ENCODE peak calls at places on chromosomes 16 and 17, in six cellular contexts. One of them, this sample, is unnamed.

GRCh38 chr16:8519643-8520042 is 70.7 kb downstream of the TMEM114 start:
- ATAC-seq in CD4-positive, CD25-positive, alpha-beta regulatory T cell: no peak
- ATAC-seq in GM12878: no peak
- ATAC-seq in heart right ventricle: no peak
- ATAC-seq in naive thymus-derived CD4-positive, alpha-beta T cell: no peak
- ATAC-seq in pancreas: peak; percentile 62
- ATAC-seq in this sample: no peak

GRCh38 chr16:1458336-1458976 is 14.1 kb upstream of the CCDC154 start:
- ATAC-seq in heart right ventricle: no peak
- ATAC-seq in pancreas: no peak
- ATAC-seq in CD4-positive, CD25-positive, alpha-beta regulatory T cell: no peak
- ATAC-seq in GM12878: no peak
- ATAC-seq in naive thymus-derived CD4-positive, alpha-beta T cell: peak; percentile 40
- ATAC-seq in this sample: no peak

GRCh38 chr16:11669380-11670146 is 1.3 kb downstream of the SNN start:
- ATAC-seq in CD4-positive, CD25-positive, alpha-beta regulatory T cell: no peak
- ATAC-seq in GM12878: peak; percentile 60
- ATAC-seq in heart right ventricle: peak; percentile 24
- ATAC-seq in pancreas: no peak
- ATAC-seq in naive thymus-derived CD4-positive, alpha-beta T cell: peak; percentile 39
- ATAC-seq in this sample: peak; percentile 16

GRCh38 chr16:82425661-82426060 is 201.1 kb upstream of the CDH13 start:
- ATAC-seq in GM12878: no peak
- ATAC-seq in naive thymus-derived CD4-positive, alpha-beta T cell: no peak
- ATAC-seq in pancreas: no peak
- ATAC-seq in CD4-positive, CD25-positive, alpha-beta regulatory T cell: no peak
- ATAC-seq in heart right ventricle: no peak
- ATAC-seq in this sample: no peak

GRCh38 chr17:73145641-73146040 is 19.2 kb upstream of the SSTR2 start:
- ATAC-seq in CD4-positive, CD25-positive, alpha-beta regulatory T cell: no peak
- ATAC-seq in naive thymus-derived CD4-positive, alpha-beta T cell: no peak
- ATAC-seq in GM12878: no peak
- ATAC-seq in heart right ventricle: no peak
- ATAC-seq in pancreas: no peak
- ATAC-seq in this sample: no peak

GRCh38 chr17:969767-970387 is 9.7 kb downstream of the NXN start:
- ATAC-seq in pancreas: no peak
- ATAC-seq in heart right ventricle: no peak
- ATAC-seq in naive thymus-derived CD4-positive, alpha-beta T cell: no peak
- ATAC-seq in CD4-positive, CD25-positive, alpha-beta regulatory T cell: no peak
- ATAC-seq in GM12878: no peak
- ATAC-seq in this sample: peak; percentile 62

GRCh38 chr16:27222499-27223225 is 19.3 kb downstream of the KDM8 start:
- ATAC-seq in naive thymus-derived CD4-positive, alpha-beta T cell: no peak
- ATAC-seq in heart right ventricle: peak; percentile 82
- ATAC-seq in GM12878: no peak
- ATAC-seq in CD4-positive, CD25-positive, alpha-beta regulatory T cell: no peak
- ATAC-seq in pancreas: peak; percentile 42
- ATAC-seq in this sample: peak; percentile 69

GRCh38 chr17:45995617-45996270 is 3.3 kb upstream of the STH start:
- ATAC-seq in CD4-positive, CD25-positive, alpha-beta regulatory T cell: no peak
- ATAC-seq in pancreas: no peak
- ATAC-seq in GM12878: no peak
- ATAC-seq in heart right ventricle: no peak
- ATAC-seq in naive thymus-derived CD4-positive, alpha-beta T cell: no peak
- ATAC-seq in this sample: no peak

GRCh38 chr17:74952431-74953128 is 16.9 kb downstream of the OTOP3 start:
- ATAC-seq in naive thymus-derived CD4-positive, alpha-beta T cell: no peak
- ATAC-seq in heart right ventricle: no peak
- ATAC-seq in GM12878: no peak
- ATAC-seq in pancreas: no peak
- ATAC-seq in CD4-positive, CD25-positive, alpha-beta regulatory T cell: no peak
- ATAC-seq in this sample: no peak

GRCh38 chr17:57302690-57303089 is 46.4 kb downstream of the MSI2 start:
- ATAC-seq in pancreas: no peak
- ATAC-seq in GM12878: peak; percentile 26
- ATAC-seq in heart right ventricle: no peak
- ATAC-seq in naive thymus-derived CD4-positive, alpha-beta T cell: no peak
- ATAC-seq in CD4-positive, CD25-positive, alpha-beta regulatory T cell: no peak
- ATAC-seq in this sample: no peak

GRCh38 chr17:42886283-42887176 is 14.1 kb upstream of the G6PC1 start:
- ATAC-seq in CD4-positive, CD25-positive, alpha-beta regulatory T cell: no peak
- ATAC-seq in pancreas: no peak
- ATAC-seq in naive thymus-derived CD4-positive, alpha-beta T cell: peak; percentile 50
- ATAC-seq in heart right ventricle: no peak
- ATAC-seq in GM12878: no peak
- ATAC-seq in this sample: no peak

GRCh38 chr16:4239682-4240175 is 2.2 kb downstream of the SRL start:
- ATAC-seq in CD4-positive, CD25-positive, alpha-beta regulatory T cell: no peak
- ATAC-seq in pancreas: no peak
- ATAC-seq in GM12878: no peak
- ATAC-seq in naive thymus-derived CD4-positive, alpha-beta T cell: no peak
- ATAC-seq in heart right ventricle: peak; percentile 7
- ATAC-seq in this sample: no peak

GRCh38 chr17:72489273-72489641 is 368.4 kb downstream of the SOX9 start:
- ATAC-seq in pancreas: peak; percentile 36
- ATAC-seq in heart right ventricle: no peak
- ATAC-seq in naive thymus-derived CD4-positive, alpha-beta T cell: no peak
- ATAC-seq in CD4-positive, CD25-positive, alpha-beta regulatory T cell: no peak
- ATAC-seq in GM12878: no peak
- ATAC-seq in this sample: no peak

GRCh38 chr16:67326472-67327309 is at the start of the genes KCTD19 and LRRC36:
- ATAC-seq in naive thymus-derived CD4-positive, alpha-beta T cell: peak; percentile 68
- ATAC-seq in CD4-positive, CD25-positive, alpha-beta regulatory T cell: no peak
- ATAC-seq in GM12878: peak; percentile 72
- ATAC-seq in pancreas: peak; percentile 95
- ATAC-seq in heart right ventricle: no peak
- ATAC-seq in this sample: peak; percentile 77

GRCh38 chr17:3865166-3865565 is 19.1 kb upstream of the NCBP3 start:
- ATAC-seq in GM12878: no peak
- ATAC-seq in CD4-positive, CD25-positive, alpha-beta regulatory T cell: no peak
- ATAC-seq in naive thymus-derived CD4-positive, alpha-beta T cell: no peak
- ATAC-seq in pancreas: no peak
- ATAC-seq in heart right ventricle: peak; percentile 68
- ATAC-seq in this sample: no peak

GRCh38 chr17:75773808-75774470 is 8.9 kb upstream of the GALK1 start:
- ATAC-seq in GM12878: peak; percentile 8
- ATAC-seq in CD4-positive, CD25-positive, alpha-beta regulatory T cell: peak; percentile 4
- ATAC-seq in naive thymus-derived CD4-positive, alpha-beta T cell: peak; percentile 0
- ATAC-seq in pancreas: no peak
- ATAC-seq in heart right ventricle: peak; percentile 25
- ATAC-seq in this sample: peak; percentile 11

GRCh38 chr16:66258916-66259845 is 107.3 kb upstream of the CDH5 start:
- ATAC-seq in GM12878: no peak
- ATAC-seq in pancreas: no peak
- ATAC-seq in naive thymus-derived CD4-positive, alpha-beta T cell: no peak
- ATAC-seq in CD4-positive, CD25-positive, alpha-beta regulatory T cell: no peak
- ATAC-seq in heart right ventricle: no peak
- ATAC-seq in this sample: no peak

GRCh38 chr16:84360170-84360569 is 8.2 kb upstream of the ATP2C2 start:
- ATAC-seq in GM12878: no peak
- ATAC-seq in naive thymus-derived CD4-positive, alpha-beta T cell: peak; percentile 36
- ATAC-seq in heart right ventricle: no peak
- ATAC-seq in pancreas: no peak
- ATAC-seq in CD4-positive, CD25-positive, alpha-beta regulatory T cell: peak; percentile 39
- ATAC-seq in this sample: no peak

GRCh38 chr17:9109933-9110332 is 88.6 kb downstream of the NTN1 start:
- ATAC-seq in naive thymus-derived CD4-positive, alpha-beta T cell: no peak
- ATAC-seq in CD4-positive, CD25-positive, alpha-beta regulatory T cell: no peak
- ATAC-seq in GM12878: no peak
- ATAC-seq in heart right ventricle: no peak
- ATAC-seq in pancreas: no peak
- ATAC-seq in this sample: no peak

DNA sequence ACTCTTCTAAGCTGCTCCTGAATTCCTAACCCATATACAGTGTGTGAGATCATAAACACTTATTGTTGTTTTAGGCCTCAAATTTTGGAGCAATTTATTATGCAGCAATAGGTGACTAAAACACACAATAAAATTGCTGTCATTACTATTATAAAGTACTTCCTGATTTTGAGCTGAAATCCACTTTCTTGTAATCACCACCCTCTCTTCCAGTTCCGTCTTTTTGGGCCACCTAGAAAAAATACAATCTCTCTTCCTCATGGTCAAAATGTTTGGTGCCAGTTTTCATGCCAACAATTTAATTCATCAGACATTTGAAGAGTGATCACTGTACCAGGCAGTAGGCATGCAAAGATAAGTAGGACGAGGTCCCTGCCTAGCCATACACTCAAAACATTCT is 43.3 kb upstream of the NF1 start:
- ATAC-seq in heart right ventricle: no peak
- ATAC-seq in pancreas: no peak
- ATAC-seq in GM12878: no peak
- ATAC-seq in naive thymus-derived CD4-positive, alpha-beta T cell: peak; percentile 50
- ATAC-seq in CD4-positive, CD25-positive, alpha-beta regulatory T cell: no peak
- ATAC-seq in this sample: no peak
- H3K4me3 ChIP-seq in heart right ventricle: no peak overlapping the region
- H3K4me3 ChIP-seq in pancreas: no peak overlapping the region
- H3K4me3 ChIP-seq in GM12878: no peak overlapping the region
- H3K4me3 ChIP-seq in naive thymus-derived CD4-positive, alpha-beta T cell: no peak overlapping the region
- H3K4me3 ChIP-seq in CD4-positive, CD25-positive, alpha-beta regulatory T cell: no peak overlapping the region
- H3K4me3 ChIP-seq in this sample: no peak overlapping the region

GRCh38 chr17:77445030-77445907 is 304.5 kb downstream of the SEC14L1 start:
- ATAC-seq in pancreas: no peak
- ATAC-seq in naive thymus-derived CD4-positive, alpha-beta T cell: peak; percentile 84
- ATAC-seq in GM12878: peak; percentile 49
- ATAC-seq in heart right ventricle: peak; percentile 71
- ATAC-seq in CD4-positive, CD25-positive, alpha-beta regulatory T cell: peak; percentile 80
- ATAC-seq in this sample: peak; percentile 69
- H3K4me3 ChIP-seq in pancreas: no peak overlapping the region
- H3K4me3 ChIP-seq in naive thymus-derived CD4-positive, alpha-beta T cell: peak overlapping the region; percentile 57
- H3K4me3 ChIP-seq in GM12878: peak overlapping the region; percentile 52
- H3K4me3 ChIP-seq in heart right ventricle: no peak overlapping the region
- H3K4me3 ChIP-seq in CD4-positive, CD25-positive, alpha-beta regulatory T cell: peak overlapping the region; percentile 86
- H3K4me3 ChIP-seq in this sample: no peak overlapping the region

GRCh38 chr16:75494696-75495601 is at the start of gene CHST6:
- ATAC-seq in CD4-positive, CD25-positive, alpha-beta regulatory T cell: no peak
- ATAC-seq in GM12878: peak; percentile 80
- ATAC-seq in heart right ventricle: peak; percentile 76
- ATAC-seq in naive thymus-derived CD4-positive, alpha-beta T cell: peak; percentile 65
- ATAC-seq in pancreas: peak; percentile 46
- ATAC-seq in this sample: peak; percentile 63
- H3K4me3 ChIP-seq in CD4-positive, CD25-positive, alpha-beta regulatory T cell: no peak within 1 kb of the TSS
- H3K4me3 ChIP-seq in GM12878: peak within 1 kb of the TSS; percentile 64
- H3K4me3 ChIP-seq in heart right ventricle: peak within 1 kb of the TSS; percentile 57
- H3K4me3 ChIP-seq in naive thymus-derived CD4-positive, alpha-beta T cell: no peak within 1 kb of the TSS
- H3K4me3 ChIP-seq in pancreas: peak within 1 kb of the TSS; percentile 23
- H3K4me3 ChIP-seq in this sample: peak within 1 kb of the TSS; percentile 50

GRCh38 chr17:7687072-7687907 is at the start of gene TP53:
- ATAC-seq in GM12878: peak; percentile 75
- ATAC-seq in heart right ventricle: peak; percentile 76
- ATAC-seq in pancreas: peak; percentile 72
- ATAC-seq in naive thymus-derived CD4-positive, alpha-beta T cell: peak; percentile 66
- ATAC-seq in CD4-positive, CD25-positive, alpha-beta regulatory T cell: peak; percentile 54
- ATAC-seq in this sample: peak; percentile 48
- H3K4me3 ChIP-seq in GM12878: peak within 1 kb of the TSS; percentile 92
- H3K4me3 ChIP-seq in heart right ventricle: peak within 1 kb of the TSS; percentile 72
- H3K4me3 ChIP-seq in pancreas: peak within 1 kb of the TSS; percentile 74
- H3K4me3 ChIP-seq in naive thymus-derived CD4-positive, alpha-beta T cell: peak within 1 kb of the TSS; percentile 96
- H3K4me3 ChIP-seq in CD4-positive, CD25-positive, alpha-beta regulatory T cell: peak within 1 kb of the TSS; percentile 98
- H3K4me3 ChIP-seq in this sample: peak within 1 kb of the TSS; percentile 84

GRCh38 chr17:2394775-2395191 is 6.1 kb downstream of the MNT start:
- ATAC-seq in GM12878: no peak
- ATAC-seq in CD4-positive, CD25-positive, alpha-beta regulatory T cell: no peak
- ATAC-seq in heart right ventricle: no peak
- ATAC-seq in pancreas: no peak
- ATAC-seq in naive thymus-derived CD4-positive, alpha-beta T cell: no peak
- ATAC-seq in this sample: no peak

GRCh38 chr17:2396568-2397246 is 4.2 kb downstream of the MNT start:
- ATAC-seq in CD4-positive, CD25-positive, alpha-beta regulatory T cell: no peak
- ATAC-seq in pancreas: no peak
- ATAC-seq in GM12878: peak; percentile 27
- ATAC-seq in heart right ventricle: peak; percentile 37
- ATAC-seq in naive thymus-derived CD4-positive, alpha-beta T cell: no peak
- ATAC-seq in this sample: peak; percentile 46

GRCh38 chr17:2397247-2398171 is 3.4 kb downstream of the MNT start:
- ATAC-seq in naive thymus-derived CD4-positive, alpha-beta T cell: no peak
- ATAC-seq in GM12878: no peak
- ATAC-seq in heart right ventricle: no peak
- ATAC-seq in pancreas: no peak
- ATAC-seq in CD4-positive, CD25-positive, alpha-beta regulatory T cell: no peak
- ATAC-seq in this sample: no peak

GRCh38 chr17:2395258-2396170 is 5.3 kb downstream of the MNT start:
- ATAC-seq in pancreas: no peak
- ATAC-seq in heart right ventricle: no peak
- ATAC-seq in naive thymus-derived CD4-positive, alpha-beta T cell: no peak
- ATAC-seq in GM12878: no peak
- ATAC-seq in CD4-positive, CD25-positive, alpha-beta regulatory T cell: no peak
- ATAC-seq in this sample: no peak

GRCh38 chr17:2396192-2396567 is 4.7 kb downstream of the MNT start:
- ATAC-seq in GM12878: no peak
- ATAC-seq in CD4-positive, CD25-positive, alpha-beta regulatory T cell: no peak
- ATAC-seq in naive thymus-derived CD4-positive, alpha-beta T cell: no peak
- ATAC-seq in pancreas: no peak
- ATAC-seq in heart right ventricle: no peak
- ATAC-seq in this sample: no peak
- H3K4me3 ChIP-seq in GM12878: peak overlapping the region; percentile 66
- H3K4me3 ChIP-seq in CD4-positive, CD25-positive, alpha-beta regulatory T cell: no peak overlapping the region
- H3K4me3 ChIP-seq in naive thymus-derived CD4-positive, alpha-beta T cell: no peak overlapping the region
- H3K4me3 ChIP-seq in pancreas: peak overlapping the region; percentile 13
- H3K4me3 ChIP-seq in heart right ventricle: peak overlapping the region; percentile 49
- H3K4me3 ChIP-seq in this sample: peak overlapping the region; percentile 100

DNA sequence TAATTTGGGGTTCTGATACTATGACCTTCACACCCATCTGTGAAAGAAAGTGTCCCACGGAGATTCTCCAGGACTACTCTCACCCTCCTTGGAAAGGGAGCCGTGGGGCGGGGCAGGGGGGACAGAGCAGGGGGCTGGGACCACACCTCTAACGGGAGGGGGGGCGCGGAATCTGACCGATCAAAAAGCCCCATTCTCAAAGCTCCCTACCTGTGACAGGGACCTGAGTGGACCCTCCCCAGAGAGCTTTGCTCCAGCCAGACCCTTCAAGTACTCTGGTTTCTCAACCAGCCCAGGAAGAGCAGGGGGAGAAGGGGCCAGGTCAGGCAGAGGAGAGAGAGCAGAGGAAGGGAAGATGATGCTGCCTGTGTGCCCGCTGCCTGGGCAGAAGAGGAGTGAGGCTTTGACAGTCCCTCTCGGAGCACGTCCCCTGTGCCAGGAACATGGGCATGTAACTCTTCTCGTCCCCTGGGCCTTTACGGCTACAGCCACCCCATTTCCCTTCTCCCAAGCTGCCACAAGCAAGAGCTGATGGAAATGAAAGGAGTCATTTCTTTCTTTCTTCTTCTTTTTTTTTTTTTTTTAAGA is 673 bp downstream of the XAF1 start:
- ATAC-seq in GM12878: peak; percentile 57
- ATAC-seq in CD4-positive, CD25-positive, alpha-beta regulatory T cell: peak; percentile 14
- ATAC-seq in heart right ventricle: no peak
- ATAC-seq in naive thymus-derived CD4-positive, alpha-beta T cell: peak; percentile 29
- ATAC-seq in pancreas: no peak
- ATAC-seq in this sample: no peak
- H3K4me3 ChIP-seq in GM12878: peak overlapping the region; percentile 95
- H3K4me3 ChIP-seq in CD4-positive, CD25-positive, alpha-beta regulatory T cell: peak overlapping the region; percentile 89
- H3K4me3 ChIP-seq in heart right ventricle: peak overlapping the region; percentile 80
- H3K4me3 ChIP-seq in naive thymus-derived CD4-positive, alpha-beta T cell: peak overlapping the region; percentile 90
- H3K4me3 ChIP-seq in pancreas: peak overlapping the region; percentile 18
- H3K4me3 ChIP-seq in this sample: peak overlapping the region; percentile 40